ENCODE peak calls at places on chromosomes 7 and 10, in five cellular contexts. O, F, P, X and B are unnamed samples.

GRCh38 chr7:1200045-1200444 is 32.6 kb upstream of the UNCX start:
- DNase-seq in O (peak), F (no peak), P (no peak), X (no peak), B (no peak)

GRCh38 chr7:132075573-132075972 is 500.7 kb downstream of the PLXNA4 start:
- DNase-seq in O (no peak), F (no peak), P (no peak), X (no peak), B (no peak)

GRCh38 chr10:131747251-131747650 is 153.6 kb upstream of the PPP2R2D start:
- DNase-seq in O (no peak), F (no peak), P (no peak), X (no peak), B (no peak)

GRCh38 chr10:35781643-35782035 is 139.5 kb upstream of the FZD8 start:
- DNase-seq in O (no peak), F (no peak), P (no peak), X (no peak), B (peak)

GRCh38 chr10:110512461-110513187 is 14.9 kb downstream of the DUSP5 start:
- DNase-seq in O (peak), F (no peak), P (peak), X (no peak), B (no peak)

GRCh38 chr7:128322040-128322643 is 21.6 kb downstream of the RBM28 start:
- DNase-seq in O (peak), F (peak), P (peak), X (no peak), B (peak)

GRCh38 chr7:25009271-25009670 is 29.3 kb upstream of the OSBPL3 start:
- DNase-seq in O (peak), F (no peak), P (no peak), X (no peak), B (no peak)

GRCh38 chr10:30092151-30092790 is 32.9 kb upstream of the JCAD start:
- DNase-seq in O (peak), F (no peak), P (peak), X (no peak), B (no peak)

GRCh38 chr7:96996937-96997511 is 8.3 kb upstream of the DLX6 start:
- DNase-seq in O (no peak), F (no peak), P (no peak), X (no peak), B (no peak)

GRCh38 chr7:40827217-40828085 is 692.6 kb downstream of the SUGCT start:
- DNase-seq in O (no peak), F (peak), P (no peak), X (no peak), B (no peak)

GRCh38 chr10:73867126-73867807 is 7.1 kb downstream of the CAMK2G start:
- DNase-seq in O (no peak), F (no peak), P (no peak), X (no peak), B (no peak)

GRCh38 chr7:133481676-133482075 is 228.8 kb downstream of the EXOC4 start:
- DNase-seq in O (peak), F (no peak), P (no peak), X (no peak), B (no peak)

GRCh38 chr10:30073767-30074060 is 14.3 kb upstream of the JCAD start:
- DNase-seq in O (no peak), F (no peak), P (no peak), X (no peak), B (no peak)